ENCODE peak calls at places on chromosome X, in eight cellular contexts. One of them, this sample, is unnamed.

GRCh38 chrX:97060019-97060418 is 176.3 kb downstream of the RPA4 start:
- DNase-seq in AG10803: no peak
- DNase-seq in cardiac fibroblast: no peak
- DNase-seq in GM12865: no peak
- DNase-seq in astrocyte of the spinal cord: no peak
- DNase-seq in left lung: no peak
- DNase-seq in stomach: no peak
- DNase-seq in HCT116: no peak
- DNase-seq in this sample: no peak

GRCh38 chrX:40152706-40153334 is 55.1 kb upstream of the BCOR start:
- DNase-seq in AG10803: no peak
- DNase-seq in cardiac fibroblast: no peak
- DNase-seq in GM12865: no peak
- DNase-seq in astrocyte of the spinal cord: no peak
- DNase-seq in left lung: no peak
- DNase-seq in stomach: peak
- DNase-seq in HCT116: no peak
- DNase-seq in this sample: no peak

GRCh38 chrX:95919605-95920004 is 765.0 kb upstream of the DIAPH2 start:
- DNase-seq in AG10803: no peak
- DNase-seq in cardiac fibroblast: no peak
- DNase-seq in GM12865: no peak
- DNase-seq in astrocyte of the spinal cord: no peak
- DNase-seq in left lung: no peak
- DNase-seq in stomach: no peak
- DNase-seq in HCT116: no peak
- DNase-seq in this sample: no peak

GRCh38 chrX:126065901-126066660 is 100.0 kb downstream of the DCAF12L2 start:
- DNase-seq in AG10803: no peak
- DNase-seq in cardiac fibroblast: no peak
- DNase-seq in GM12865: no peak
- DNase-seq in astrocyte of the spinal cord: no peak
- DNase-seq in left lung: no peak
- DNase-seq in stomach: no peak
- DNase-seq in HCT116: no peak
- DNase-seq in this sample: no peak

GRCh38 chrX:20913760-20914159 is 460.5 kb upstream of the CNKSR2 start:
- DNase-seq in AG10803: no peak
- DNase-seq in cardiac fibroblast: no peak
- DNase-seq in GM12865: no peak
- DNase-seq in astrocyte of the spinal cord: no peak
- DNase-seq in left lung: no peak
- DNase-seq in stomach: no peak
- DNase-seq in HCT116: no peak
- DNase-seq in this sample: no peak

GRCh38 chrX:131139072-131139471 is 80.9 kb downstream of the ARHGAP36 start:
- DNase-seq in AG10803: no peak
- DNase-seq in cardiac fibroblast: no peak
- DNase-seq in GM12865: no peak
- DNase-seq in astrocyte of the spinal cord: no peak
- DNase-seq in left lung: no peak
- DNase-seq in stomach: no peak
- DNase-seq in HCT116: no peak
- DNase-seq in this sample: no peak

GRCh38 chrX:119682019-119682989 is 10.7 kb downstream of the SEPTIN6 start:
- DNase-seq in AG10803: no peak
- DNase-seq in cardiac fibroblast: no peak
- DNase-seq in GM12865: peak
- DNase-seq in astrocyte of the spinal cord: no peak
- DNase-seq in left lung: no peak
- DNase-seq in stomach: no peak
- DNase-seq in HCT116: no peak
- DNase-seq in this sample: no peak

GRCh38 chrX:108020631-108021030 is 24.2 kb upstream of the VSIG1 start:
- DNase-seq in AG10803: peak
- DNase-seq in cardiac fibroblast: peak
- DNase-seq in GM12865: peak
- DNase-seq in astrocyte of the spinal cord: peak
- DNase-seq in left lung: no peak
- DNase-seq in stomach: no peak
- DNase-seq in HCT116: peak
- DNase-seq in this sample: no peak

GRCh38 chrX:23610491-23610890 is 56.8 kb upstream of the PRDX4 start:
- DNase-seq in AG10803: no peak
- DNase-seq in cardiac fibroblast: no peak
- DNase-seq in GM12865: no peak
- DNase-seq in astrocyte of the spinal cord: no peak
- DNase-seq in left lung: no peak
- DNase-seq in stomach: no peak
- DNase-seq in HCT116: no peak
- DNase-seq in this sample: no peak

GRCh38 chrX:154040307-154040756 is 20.6 kb upstream of the IRAK1 start:
- DNase-seq in AG10803: peak
- DNase-seq in cardiac fibroblast: peak
- DNase-seq in GM12865: no peak
- DNase-seq in astrocyte of the spinal cord: peak
- DNase-seq in left lung: no peak
- DNase-seq in stomach: no peak
- DNase-seq in HCT116: no peak
- DNase-seq in this sample: peak

GRCh38 chrX:16826207-16826606 is 39.9 kb downstream of the TXLNG start:
- DNase-seq in AG10803: peak
- DNase-seq in cardiac fibroblast: peak
- DNase-seq in GM12865: peak
- DNase-seq in astrocyte of the spinal cord: peak
- DNase-seq in left lung: no peak
- DNase-seq in stomach: no peak
- DNase-seq in HCT116: no peak
- DNase-seq in this sample: no peak

DNA sequence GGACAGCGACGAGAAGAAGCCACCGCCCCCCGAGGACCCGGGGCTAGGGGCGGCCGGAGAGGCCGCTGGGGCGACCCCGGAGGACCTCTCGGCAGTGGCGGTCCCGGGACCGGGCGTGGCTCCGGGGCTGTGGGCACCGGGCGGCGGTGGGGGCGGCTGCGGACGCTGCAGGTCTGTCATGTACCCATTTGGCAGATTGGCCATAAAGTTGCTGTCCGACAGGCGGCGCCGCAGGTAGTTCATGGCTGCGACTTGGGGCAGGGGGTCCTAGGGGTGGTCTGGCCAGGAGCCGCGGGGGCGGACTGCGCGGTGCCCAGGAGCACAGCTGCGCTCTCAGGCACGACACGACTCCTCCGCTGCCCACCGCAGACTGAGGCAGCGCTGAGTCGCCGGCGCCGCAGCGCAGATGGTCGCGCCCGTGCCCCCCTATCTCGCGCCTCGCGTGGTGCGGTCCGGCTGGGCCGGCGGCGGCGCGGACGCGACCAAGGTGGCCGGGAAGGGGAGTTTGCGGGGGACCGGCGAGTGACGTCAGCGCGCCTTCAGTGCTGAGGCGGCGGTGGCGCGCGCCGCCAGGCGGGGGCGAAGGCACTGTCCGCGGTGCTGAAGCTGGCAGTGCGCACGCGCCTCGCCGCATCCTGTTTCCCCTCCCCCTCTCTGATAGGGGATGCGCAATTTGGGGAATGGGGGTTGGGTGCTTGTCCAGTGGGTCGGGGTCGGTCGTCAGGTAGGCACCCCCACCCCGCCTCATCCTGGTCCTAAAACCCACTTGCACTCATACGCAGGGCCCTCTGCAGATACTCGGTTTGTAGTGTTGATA is at the start of gene SYN1:
- DNase-seq in AG10803: peak
- DNase-seq in cardiac fibroblast: peak
- DNase-seq in GM12865: peak
- DNase-seq in astrocyte of the spinal cord: peak
- DNase-seq in left lung: peak
- DNase-seq in stomach: peak
- DNase-seq in HCT116: peak
- DNase-seq in this sample: no peak
- TF ChIP-seq CTCF in AG10803: no peak
- TF ChIP-seq CTCF in cardiac fibroblast: no peak
- TF ChIP-seq CTCF in GM12865: peak
- TF ChIP-seq CTCF in astrocyte of the spinal cord: no peak
- TF ChIP-seq CTCF in left lung: no peak
- TF ChIP-seq CTCF in stomach: peak
- TF ChIP-seq CTCF in HCT116: no peak
- TF ChIP-seq CTCF in this sample: peak

DNA sequence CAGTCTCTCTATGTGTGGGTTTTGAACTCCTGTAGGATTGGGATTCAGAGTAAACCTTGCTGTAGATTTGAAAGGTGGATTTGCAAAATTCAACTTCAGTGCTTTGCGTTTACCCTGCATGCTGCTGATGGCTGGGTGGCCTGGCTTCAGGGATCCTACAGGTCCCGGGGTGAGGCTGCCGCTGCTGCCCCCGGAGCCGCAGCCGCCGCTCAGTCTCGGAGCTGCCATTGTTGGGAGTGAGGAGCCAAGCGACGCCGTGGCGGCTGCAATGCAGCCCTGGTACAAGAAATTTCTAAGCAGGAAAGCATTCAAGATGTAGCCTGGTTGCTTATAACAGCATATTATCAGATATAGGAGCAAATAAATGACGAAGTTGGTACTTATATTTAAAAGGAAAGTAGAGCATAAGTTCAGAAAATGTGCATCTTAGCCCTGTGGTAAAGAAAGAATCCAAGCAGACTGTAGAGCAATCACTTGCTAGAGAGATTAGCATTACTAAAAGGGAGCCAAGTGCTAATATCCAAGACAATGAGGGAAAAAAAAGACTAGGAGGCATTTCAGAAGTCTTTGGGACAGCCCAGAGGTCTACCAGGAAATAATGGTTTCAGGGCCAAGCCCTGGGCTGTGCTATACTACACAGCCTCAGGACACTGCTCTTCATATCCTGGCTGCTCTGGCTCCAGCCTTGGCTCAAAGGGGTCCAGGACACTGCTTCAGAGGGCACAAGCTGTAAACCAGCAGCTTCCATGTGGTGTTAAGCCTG is 36.9 kb upstream of the CHIC1 start:
- DNase-seq in AG10803: no peak
- DNase-seq in cardiac fibroblast: no peak
- DNase-seq in GM12865: no peak
- DNase-seq in astrocyte of the spinal cord: no peak
- DNase-seq in left lung: no peak
- DNase-seq in stomach: no peak
- DNase-seq in HCT116: no peak
- DNase-seq in this sample: no peak
- H3K4me3 ChIP-seq in AG10803: no peak
- H3K4me3 ChIP-seq in cardiac fibroblast: no peak
- H3K4me3 ChIP-seq in GM12865: no peak
- H3K4me3 ChIP-seq in astrocyte of the spinal cord: no peak
- H3K4me3 ChIP-seq in left lung: no peak
- H3K4me3 ChIP-seq in stomach: no peak
- H3K4me3 ChIP-seq in HCT116: no peak
- H3K4me3 ChIP-seq in this sample: no peak

GRCh38 chrX:3550160-3550765 is 163.2 kb downstream of the PRKX start:
- DNase-seq in AG10803: no peak
- DNase-seq in cardiac fibroblast: peak
- DNase-seq in GM12865: peak
- DNase-seq in astrocyte of the spinal cord: no peak
- DNase-seq in left lung: no peak
- DNase-seq in stomach: no peak
- DNase-seq in HCT116: no peak
- DNase-seq in this sample: no peak

GRCh38 chrX:3549442-3549875 is 164.0 kb downstream of the PRKX start:
- DNase-seq in AG10803: peak
- DNase-seq in cardiac fibroblast: peak
- DNase-seq in GM12865: no peak
- DNase-seq in astrocyte of the spinal cord: peak
- DNase-seq in left lung: peak
- DNase-seq in stomach: no peak
- DNase-seq in HCT116: no peak
- DNase-seq in this sample: no peak

GRCh38 chrX:3545901-3546300 is 167.5 kb downstream of the PRKX start:
- DNase-seq in AG10803: peak
- DNase-seq in cardiac fibroblast: no peak
- DNase-seq in GM12865: no peak
- DNase-seq in astrocyte of the spinal cord: no peak
- DNase-seq in left lung: no peak
- DNase-seq in stomach: no peak
- DNase-seq in HCT116: no peak
- DNase-seq in this sample: no peak

GRCh38 chrX:3550871-3551270 is 162.6 kb downstream of the PRKX start:
- DNase-seq in AG10803: no peak
- DNase-seq in cardiac fibroblast: no peak
- DNase-seq in GM12865: no peak
- DNase-seq in astrocyte of the spinal cord: no peak
- DNase-seq in left lung: no peak
- DNase-seq in stomach: no peak
- DNase-seq in HCT116: no peak
- DNase-seq in this sample: no peak

DNA sequence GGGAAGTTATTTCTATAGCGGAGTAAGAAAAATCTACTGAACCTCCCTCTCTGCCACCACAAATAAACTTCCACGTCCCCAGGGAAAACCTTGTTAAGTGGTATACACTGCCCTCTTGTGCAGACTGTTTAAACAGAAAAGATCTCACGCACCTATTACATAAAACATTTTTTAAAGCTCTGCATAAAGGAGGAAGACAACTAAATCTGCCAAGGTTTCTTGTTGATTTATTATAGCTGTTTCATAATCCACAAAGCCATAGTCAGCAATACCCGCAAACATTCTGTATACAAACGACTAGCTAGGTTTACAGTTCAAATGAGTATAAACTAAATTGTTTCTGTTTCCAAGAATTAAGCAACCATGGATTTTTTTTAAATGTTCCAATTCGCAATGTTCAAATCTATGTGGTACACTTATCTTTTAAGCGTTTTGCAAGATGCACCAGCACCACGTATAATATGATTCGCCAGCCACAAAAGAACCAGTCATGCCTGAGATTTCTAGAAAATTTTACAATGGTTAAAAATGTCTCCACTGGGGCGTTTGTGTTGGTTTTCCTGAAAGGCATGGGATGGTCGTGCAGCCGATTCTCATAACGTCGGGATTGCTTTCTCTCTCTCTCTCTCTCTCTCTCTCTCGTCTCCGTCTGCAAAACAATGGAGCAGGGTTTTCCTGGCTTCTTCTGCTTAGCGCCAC is 164.6 kb downstream of the PRKX start:
- DNase-seq in AG10803: peak
- DNase-seq in cardiac fibroblast: peak
- DNase-seq in GM12865: no peak
- DNase-seq in astrocyte of the spinal cord: peak
- DNase-seq in left lung: no peak
- DNase-seq in stomach: no peak
- DNase-seq in HCT116: peak
- DNase-seq in this sample: no peak
- TF ChIP-seq CTCF in AG10803: peak
- TF ChIP-seq CTCF in cardiac fibroblast: no peak
- TF ChIP-seq CTCF in GM12865: no peak
- TF ChIP-seq CTCF in astrocyte of the spinal cord: peak
- TF ChIP-seq CTCF in left lung: peak
- TF ChIP-seq CTCF in stomach: peak
- TF ChIP-seq CTCF in HCT116: peak
- TF ChIP-seq CTCF in this sample: no peak

DNA sequence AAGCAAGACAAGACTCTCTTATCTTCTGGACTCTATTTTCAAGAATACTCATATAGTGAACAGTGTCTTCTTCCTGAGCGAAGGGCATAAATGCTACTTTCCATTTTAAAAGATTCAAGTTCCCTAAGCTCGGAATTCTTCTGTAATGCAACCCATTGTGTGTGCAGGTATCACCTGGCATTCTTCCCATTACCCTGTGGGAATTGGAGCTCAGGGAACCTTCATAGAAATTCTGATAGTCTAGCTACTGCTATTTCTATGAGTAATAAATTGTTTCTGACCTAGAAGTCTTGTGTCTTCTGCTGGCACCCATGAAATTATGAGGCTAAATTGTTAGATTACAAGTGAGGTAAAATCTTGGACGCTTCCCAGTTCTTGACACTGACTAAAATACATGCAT is 324.1 kb upstream of the DIPK2B start:
- DNase-seq in AG10803: no peak
- DNase-seq in cardiac fibroblast: no peak
- DNase-seq in GM12865: no peak
- DNase-seq in astrocyte of the spinal cord: no peak
- DNase-seq in left lung: no peak
- DNase-seq in stomach: no peak
- DNase-seq in HCT116: no peak
- DNase-seq in this sample: no peak
- H3K4me3 ChIP-seq in AG10803: no peak
- H3K4me3 ChIP-seq in cardiac fibroblast: no peak
- H3K4me3 ChIP-seq in GM12865: no peak
- H3K4me3 ChIP-seq in astrocyte of the spinal cord: no peak
- H3K4me3 ChIP-seq in left lung: no peak
- H3K4me3 ChIP-seq in stomach: no peak
- H3K4me3 ChIP-seq in HCT116: no peak
- H3K4me3 ChIP-seq in this sample: no peak

This sample was measured in AG04449.